ENCODE peak calls at places on chromosomes 3 and 15, in ten cellular contexts. One of them, this sample, is unnamed.

GRCh38 chr3:110774496-110775265 is 296.9 kb upstream of the NECTIN3 start:
- DNase-seq in fibroblast of lung: peak; percentile 75
- DNase-seq in endodermal cell: no peak
- DNase-seq in stomach: no peak
- DNase-seq in hepatocyte: no peak
- DNase-seq in coronary artery: no peak
- DNase-seq in pancreas: no peak
- DNase-seq in H9: no peak
- DNase-seq in RWPE1: no peak
- DNase-seq in AG04450: peak; percentile 77
- DNase-seq in this sample: no peak

GRCh38 chr3:1207904-1208303 is 115.1 kb downstream of the CNTN6 start:
- DNase-seq in fibroblast of lung: peak; percentile 59
- DNase-seq in AG04450: no peak
- DNase-seq in RWPE1: no peak
- DNase-seq in stomach: no peak
- DNase-seq in endodermal cell: no peak
- DNase-seq in coronary artery: no peak
- DNase-seq in H9: no peak
- DNase-seq in pancreas: no peak
- DNase-seq in hepatocyte: no peak
- DNase-seq in this sample: no peak

GRCh38 chr3:146117406-146118285 is 43.3 kb downstream of the PLOD2 start:
- DNase-seq in RWPE1: no peak
- DNase-seq in stomach: no peak
- DNase-seq in endodermal cell: no peak
- DNase-seq in fibroblast of lung: peak; percentile 89
- DNase-seq in pancreas: no peak
- DNase-seq in H9: no peak
- DNase-seq in hepatocyte: no peak
- DNase-seq in AG04450: peak; percentile 86
- DNase-seq in coronary artery: no peak
- DNase-seq in this sample: no peak

GRCh38 chr3:45123841-45124269 is 22.3 kb downstream of the CDCP1 start:
- DNase-seq in hepatocyte: peak; percentile 48
- DNase-seq in coronary artery: no peak
- DNase-seq in pancreas: no peak
- DNase-seq in endodermal cell: no peak
- DNase-seq in fibroblast of lung: peak; percentile 96
- DNase-seq in RWPE1: peak; percentile 88
- DNase-seq in stomach: no peak
- DNase-seq in H9: no peak
- DNase-seq in AG04450: no peak
- DNase-seq in this sample: no peak

GRCh38 chr3:9732080-9732752 is 681 bp downstream of the BRPF1 start:
- DNase-seq in H9: no peak
- DNase-seq in fibroblast of lung: no peak
- DNase-seq in RWPE1: peak; percentile 20
- DNase-seq in hepatocyte: peak; percentile 42
- DNase-seq in pancreas: no peak
- DNase-seq in coronary artery: no peak
- DNase-seq in AG04450: no peak
- DNase-seq in endodermal cell: peak; percentile 68
- DNase-seq in stomach: peak; percentile 29
- DNase-seq in this sample: no peak

GRCh38 chr3:144187531-144188230 is 216.1 kb downstream of the DIPK2A start:
- DNase-seq in fibroblast of lung: peak; percentile 78
- DNase-seq in coronary artery: no peak
- DNase-seq in H9: no peak
- DNase-seq in pancreas: no peak
- DNase-seq in AG04450: no peak
- DNase-seq in RWPE1: no peak
- DNase-seq in endodermal cell: no peak
- DNase-seq in hepatocyte: no peak
- DNase-seq in stomach: no peak
- DNase-seq in this sample: no peak

GRCh38 chr3:6099458-6100137 is 761.3 kb upstream of the GRM7 start:
- DNase-seq in fibroblast of lung: no peak
- DNase-seq in stomach: no peak
- DNase-seq in hepatocyte: no peak
- DNase-seq in endodermal cell: no peak
- DNase-seq in pancreas: peak; percentile 19
- DNase-seq in RWPE1: no peak
- DNase-seq in coronary artery: no peak
- DNase-seq in H9: no peak
- DNase-seq in AG04450: no peak
- DNase-seq in this sample: no peak

GRCh38 chr3:127735767-127736693 is 63.3 kb downstream of the ABTB1 start:
- DNase-seq in AG04450: peak; percentile 44
- DNase-seq in endodermal cell: no peak
- DNase-seq in fibroblast of lung: peak; percentile 82
- DNase-seq in hepatocyte: peak; percentile 68
- DNase-seq in RWPE1: peak; percentile 46
- DNase-seq in coronary artery: no peak
- DNase-seq in stomach: no peak
- DNase-seq in H9: no peak
- DNase-seq in pancreas: no peak
- DNase-seq in this sample: no peak

DNA sequence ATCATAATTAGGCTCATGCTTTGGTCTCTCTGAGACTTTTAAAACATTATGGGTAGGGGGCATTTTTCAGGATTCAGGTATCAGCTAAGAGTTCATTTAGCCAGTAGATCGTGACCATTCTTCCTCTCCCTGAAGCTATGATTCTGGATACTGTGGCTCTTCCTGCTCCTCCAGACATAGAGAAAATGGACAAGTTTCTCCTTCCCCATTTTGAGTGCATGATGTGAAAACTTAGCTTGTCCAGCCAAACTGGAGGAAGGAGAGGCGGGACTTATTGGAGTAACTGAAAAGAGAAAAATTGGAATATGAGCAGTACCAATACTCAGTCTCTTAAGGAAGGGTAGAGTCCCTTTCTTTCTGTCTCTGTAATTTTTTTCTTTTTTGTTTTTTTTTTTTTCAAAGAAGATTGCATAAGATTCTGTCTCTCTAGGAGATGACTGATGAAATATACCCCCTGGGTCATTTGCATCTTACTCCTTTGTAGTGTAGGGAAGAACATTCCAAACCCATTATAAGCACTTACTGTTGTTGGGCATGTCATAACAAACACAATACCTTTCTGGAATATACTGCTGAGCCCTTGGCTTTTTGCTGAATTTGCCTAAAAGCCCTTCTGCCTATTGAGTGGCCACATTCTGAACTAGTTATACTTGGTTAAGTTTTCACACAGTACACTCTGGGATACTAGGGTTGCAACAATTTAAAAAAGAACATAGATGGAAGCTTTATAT is 498.1 kb upstream of the TPRG1 start:
- DNase-seq in fibroblast of lung: peak; percentile 88
- DNase-seq in RWPE1: peak; percentile 95
- DNase-seq in hepatocyte: peak; percentile 27
- DNase-seq in endodermal cell: no peak
- DNase-seq in H9: no peak
- DNase-seq in AG04450: no peak
- DNase-seq in stomach: no peak
- DNase-seq in pancreas: no peak
- DNase-seq in coronary artery: no peak
- DNase-seq in this sample: no peak
- H3K27ac ChIP-seq in fibroblast of lung: no peak overlapping the region
- H3K27ac ChIP-seq in RWPE1: no peak overlapping the region
- H3K27ac ChIP-seq in hepatocyte: peak overlapping the region; percentile 53
- H3K27ac ChIP-seq in endodermal cell: peak overlapping the region; percentile 10
- H3K27ac ChIP-seq in H9: no peak overlapping the region
- H3K27ac ChIP-seq in AG04450: no peak overlapping the region
- H3K27ac ChIP-seq in stomach: no peak overlapping the region
- H3K27ac ChIP-seq in pancreas: no peak overlapping the region
- H3K27ac ChIP-seq in coronary artery: no peak overlapping the region
- H3K27ac ChIP-seq in this sample: no peak overlapping the region

GRCh38 chr3:49803464-49804140 is 541 bp downstream of the INKA1 start:
- DNase-seq in coronary artery: peak; percentile 86
- DNase-seq in hepatocyte: peak; percentile 71
- DNase-seq in RWPE1: peak; percentile 68
- DNase-seq in endodermal cell: no peak
- DNase-seq in pancreas: no peak
- DNase-seq in AG04450: no peak
- DNase-seq in stomach: no peak
- DNase-seq in H9: peak; percentile 74
- DNase-seq in fibroblast of lung: no peak
- DNase-seq in this sample: no peak

GRCh38 chr3:49805884-49806701 is 3.0 kb downstream of the INKA1 start:
- DNase-seq in endodermal cell: peak; percentile 66
- DNase-seq in hepatocyte: peak; percentile 82
- DNase-seq in fibroblast of lung: no peak
- DNase-seq in stomach: no peak
- DNase-seq in coronary artery: no peak
- DNase-seq in RWPE1: no peak
- DNase-seq in H9: peak; percentile 68
- DNase-seq in AG04450: no peak
- DNase-seq in pancreas: no peak
- DNase-seq in this sample: no peak

GRCh38 chr3:49805367-49805782 is 2.3 kb downstream of the INKA1 start:
- DNase-seq in coronary artery: peak; percentile 96
- DNase-seq in stomach: peak; percentile 83
- DNase-seq in pancreas: peak; percentile 75
- DNase-seq in AG04450: no peak
- DNase-seq in fibroblast of lung: peak; percentile 21
- DNase-seq in RWPE1: no peak
- DNase-seq in H9: no peak
- DNase-seq in endodermal cell: no peak
- DNase-seq in hepatocyte: peak; percentile 86
- DNase-seq in this sample: peak; percentile 27

GRCh38 chr3:49802719-49803463 is at the start of gene INKA1:
- DNase-seq in endodermal cell: peak; percentile 96
- DNase-seq in fibroblast of lung: peak; percentile 67
- DNase-seq in coronary artery: peak; percentile 89
- DNase-seq in H9: peak; percentile 91
- DNase-seq in hepatocyte: peak; percentile 95
- DNase-seq in RWPE1: peak; percentile 77
- DNase-seq in AG04450: no peak
- DNase-seq in pancreas: peak; percentile 88
- DNase-seq in stomach: peak; percentile 91
- DNase-seq in this sample: peak; percentile 83

DNA sequence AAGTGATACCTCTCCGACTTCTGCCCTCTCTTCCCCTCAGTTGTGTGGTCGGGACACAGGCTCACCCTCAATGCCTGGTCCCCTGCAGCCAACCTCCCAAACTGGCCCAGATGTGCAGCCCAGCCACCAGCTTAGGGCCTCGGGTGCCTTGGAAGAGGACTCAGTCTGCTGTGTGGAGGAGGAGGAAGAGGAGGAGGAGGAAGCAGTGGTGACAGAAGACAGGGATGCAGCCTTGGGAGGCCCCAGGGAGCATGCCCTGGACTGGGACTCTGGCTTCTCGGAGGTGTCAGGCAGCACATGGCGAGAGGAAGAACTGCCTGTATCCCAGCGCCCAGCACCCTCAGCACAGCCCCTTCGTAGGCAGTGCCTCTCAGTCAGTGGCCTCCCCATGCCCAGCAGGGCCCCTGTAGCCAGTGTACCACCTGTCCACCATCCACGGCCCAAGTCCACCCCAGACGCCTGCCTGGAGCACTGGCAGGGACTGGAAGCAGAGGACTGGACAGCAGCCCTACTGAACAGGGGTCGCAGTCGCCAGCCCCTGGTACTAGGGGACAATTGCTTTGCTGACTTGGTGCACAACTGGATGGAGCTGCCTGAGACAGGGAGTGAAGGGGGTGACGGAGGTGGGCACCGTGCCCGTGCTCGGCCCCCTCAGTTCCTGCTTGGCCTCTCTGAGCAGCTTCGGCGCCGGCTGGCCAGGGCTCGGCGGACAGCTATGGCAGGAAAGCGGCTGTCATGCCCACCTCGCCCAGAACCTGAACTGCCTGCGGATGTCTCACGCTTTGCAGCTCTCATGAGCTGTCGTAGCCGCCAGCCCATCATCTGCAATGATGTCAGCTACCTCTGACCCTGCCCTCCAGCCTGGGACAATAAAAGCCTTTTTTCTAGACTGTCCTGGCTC is 1.3 kb downstream of the INKA1 start:
- DNase-seq in fibroblast of lung: no peak
- DNase-seq in endodermal cell: no peak
- DNase-seq in coronary artery: no peak
- DNase-seq in hepatocyte: no peak
- DNase-seq in RWPE1: no peak
- DNase-seq in pancreas: no peak
- DNase-seq in H9: no peak
- DNase-seq in AG04450: no peak
- DNase-seq in stomach: no peak
- DNase-seq in this sample: no peak
- H3K27ac ChIP-seq in fibroblast of lung: peak overlapping the region; percentile 34
- H3K27ac ChIP-seq in endodermal cell: no peak overlapping the region
- H3K27ac ChIP-seq in coronary artery: peak overlapping the region; percentile 89
- H3K27ac ChIP-seq in hepatocyte: peak overlapping the region; percentile 95
- H3K27ac ChIP-seq in RWPE1: peak overlapping the region; percentile 98
- H3K27ac ChIP-seq in pancreas: no peak overlapping the region
- H3K27ac ChIP-seq in H9: no peak overlapping the region
- H3K27ac ChIP-seq in AG04450: no peak overlapping the region
- H3K27ac ChIP-seq in stomach: peak overlapping the region; percentile 89
- H3K27ac ChIP-seq in this sample: peak overlapping the region; percentile 82

GRCh38 chr3:172333692-172334457 is 114.4 kb downstream of the GHSR start:
- DNase-seq in fibroblast of lung: no peak
- DNase-seq in coronary artery: no peak
- DNase-seq in hepatocyte: no peak
- DNase-seq in H9: no peak
- DNase-seq in stomach: no peak
- DNase-seq in pancreas: no peak
- DNase-seq in RWPE1: no peak
- DNase-seq in endodermal cell: no peak
- DNase-seq in AG04450: no peak
- DNase-seq in this sample: no peak

GRCh38 chr3:172330413-172330812 is 117.8 kb downstream of the GHSR start:
- DNase-seq in fibroblast of lung: no peak
- DNase-seq in hepatocyte: no peak
- DNase-seq in endodermal cell: no peak
- DNase-seq in H9: no peak
- DNase-seq in pancreas: no peak
- DNase-seq in AG04450: no peak
- DNase-seq in coronary artery: no peak
- DNase-seq in RWPE1: no peak
- DNase-seq in stomach: no peak
- DNase-seq in this sample: no peak

GRCh38 chr3:172334743-172335142 is 113.5 kb downstream of the GHSR start:
- DNase-seq in AG04450: no peak
- DNase-seq in endodermal cell: no peak
- DNase-seq in fibroblast of lung: no peak
- DNase-seq in stomach: no peak
- DNase-seq in H9: no peak
- DNase-seq in hepatocyte: no peak
- DNase-seq in pancreas: no peak
- DNase-seq in RWPE1: peak; percentile 41
- DNase-seq in coronary artery: no peak
- DNase-seq in this sample: no peak

GRCh38 chr3:172332256-172333041 is 115.8 kb downstream of the GHSR start:
- DNase-seq in fibroblast of lung: peak; percentile 41
- DNase-seq in AG04450: no peak
- DNase-seq in pancreas: peak; percentile 53
- DNase-seq in hepatocyte: peak; percentile 76
- DNase-seq in endodermal cell: peak; percentile 87
- DNase-seq in RWPE1: peak; percentile 53
- DNase-seq in H9: peak; percentile 67
- DNase-seq in stomach: peak; percentile 76
- DNase-seq in coronary artery: no peak
- DNase-seq in this sample: peak; percentile 18

DNA sequence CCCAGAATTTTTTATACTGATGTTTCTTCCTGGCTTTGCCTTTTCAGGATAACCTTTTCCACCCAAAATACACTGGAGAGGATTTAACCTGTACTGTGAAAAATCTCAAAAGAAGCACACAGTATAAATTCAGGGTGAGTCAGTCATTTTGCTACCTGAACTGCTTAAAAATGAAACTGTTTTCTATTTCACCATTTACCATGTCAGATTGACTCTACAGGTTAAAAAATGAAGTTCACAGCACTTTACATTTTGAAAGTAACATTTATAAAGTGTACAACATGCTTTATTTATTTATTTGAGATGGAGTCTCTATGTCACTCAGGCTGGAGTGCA is 115.2 kb downstream of the GHSR start:
- DNase-seq in AG04450: no peak
- DNase-seq in endodermal cell: no peak
- DNase-seq in H9: no peak
- DNase-seq in hepatocyte: no peak
- DNase-seq in fibroblast of lung: no peak
- DNase-seq in pancreas: no peak
- DNase-seq in RWPE1: no peak
- DNase-seq in stomach: no peak
- DNase-seq in coronary artery: no peak
- DNase-seq in this sample: no peak
- H3K27ac ChIP-seq in AG04450: no peak overlapping the region
- H3K27ac ChIP-seq in endodermal cell: no peak overlapping the region
- H3K27ac ChIP-seq in H9: no peak overlapping the region
- H3K27ac ChIP-seq in hepatocyte: peak overlapping the region; percentile 1
- H3K27ac ChIP-seq in fibroblast of lung: no peak overlapping the region
- H3K27ac ChIP-seq in pancreas: no peak overlapping the region
- H3K27ac ChIP-seq in RWPE1: peak overlapping the region; percentile 22
- H3K27ac ChIP-seq in stomach: no peak overlapping the region
- H3K27ac ChIP-seq in coronary artery: no peak overlapping the region
- H3K27ac ChIP-seq in this sample: no peak overlapping the region

DNA sequence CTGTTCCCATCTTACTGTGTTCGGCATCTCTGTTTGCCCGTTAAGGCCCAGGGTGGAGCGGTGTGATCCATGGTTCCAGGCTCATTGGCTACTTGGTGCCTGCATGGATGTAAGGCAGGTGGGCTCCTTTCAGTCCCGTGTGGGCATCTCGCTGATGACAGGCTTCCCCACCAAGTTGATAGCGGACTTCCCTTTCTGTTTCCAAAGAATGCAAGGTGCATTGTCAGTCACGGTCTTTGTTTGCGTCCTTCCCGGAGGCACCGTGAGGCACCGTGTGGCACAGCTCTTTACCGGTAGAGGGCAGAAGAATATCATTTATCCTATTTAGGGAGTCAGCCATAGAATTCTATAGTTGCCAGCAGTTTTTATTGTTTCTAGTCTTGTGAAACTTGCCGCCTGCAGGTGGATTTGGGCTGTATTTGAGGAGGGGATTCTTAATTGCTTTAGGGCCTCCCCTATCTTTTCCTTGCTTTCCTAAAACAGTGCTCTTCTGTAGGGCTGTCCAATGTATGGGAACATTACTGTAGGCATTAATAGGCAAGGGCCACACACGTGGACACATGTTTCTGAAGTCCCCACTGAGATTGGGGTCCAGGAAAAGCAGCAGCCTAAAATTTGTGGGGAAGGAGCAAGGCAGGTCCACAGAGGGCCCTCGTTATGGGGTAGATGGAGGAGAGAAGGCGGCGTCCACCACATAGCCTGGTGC is 244.1 kb downstream of the SLCO3A1 start:
- DNase-seq in AG04450: peak; percentile 16
- DNase-seq in stomach: peak; percentile 50
- DNase-seq in endodermal cell: peak; percentile 93
- DNase-seq in fibroblast of lung: peak; percentile 27
- DNase-seq in hepatocyte: peak; percentile 82
- DNase-seq in RWPE1: peak; percentile 65
- DNase-seq in coronary artery: no peak
- DNase-seq in pancreas: no peak
- DNase-seq in H9: peak; percentile 85
- DNase-seq in this sample: no peak
- H3K27ac ChIP-seq in AG04450: no peak overlapping the region
- H3K27ac ChIP-seq in stomach: no peak overlapping the region
- H3K27ac ChIP-seq in endodermal cell: no peak overlapping the region
- H3K27ac ChIP-seq in fibroblast of lung: no peak overlapping the region
- H3K27ac ChIP-seq in hepatocyte: no peak overlapping the region
- H3K27ac ChIP-seq in RWPE1: no peak overlapping the region
- H3K27ac ChIP-seq in coronary artery: no peak overlapping the region
- H3K27ac ChIP-seq in pancreas: no peak overlapping the region
- H3K27ac ChIP-seq in H9: no peak overlapping the region
- H3K27ac ChIP-seq in this sample: no peak overlapping the region

This sample was measured in caudate nucleus.